ENCODE peak calls at places on chromosomes 12 and 14, in four cellular contexts. One of them, this sample, is unnamed.

GRCh38 chr12:68980476-68981212 is 47.7 kb upstream of the CPM start:
- DNase-seq in HepG2: no peak
- DNase-seq in H1: no peak
- DNase-seq in K562: no peak
- DNase-seq in this sample: no peak

GRCh38 chr12:79547735-79548347 is 142.9 kb downstream of the PAWR start:
- DNase-seq in HepG2: peak; percentile 91
- DNase-seq in H1: no peak
- DNase-seq in K562: peak; percentile 11
- DNase-seq in this sample: peak; percentile 34

GRCh38 chr14:34873591-34874385 is 1.4 kb downstream of the BAZ1A start:
- DNase-seq in HepG2: no peak
- DNase-seq in H1: peak; percentile 79
- DNase-seq in K562: peak; percentile 80
- DNase-seq in this sample: peak; percentile 54

GRCh38 chr14:70143306-70143705 is 45.4 kb downstream of the SLC8A3 start:
- DNase-seq in HepG2: no peak
- DNase-seq in H1: no peak
- DNase-seq in K562: no peak
- DNase-seq in this sample: no peak

GRCh38 chr14:29637406-29637805 is 290.2 kb downstream of the PRKD1 start:
- DNase-seq in HepG2: no peak
- DNase-seq in H1: no peak
- DNase-seq in K562: no peak
- DNase-seq in this sample: no peak

GRCh38 chr14:70045715-70046535 is 142.8 kb downstream of the SLC8A3 start:
- DNase-seq in HepG2: peak; percentile 73
- DNase-seq in H1: peak; percentile 86
- DNase-seq in K562: peak; percentile 41
- DNase-seq in this sample: peak; percentile 54

GRCh38 chr12:104154806-104155205 is 16.8 kb upstream of the NFYB start:
- DNase-seq in HepG2: no peak
- DNase-seq in H1: no peak
- DNase-seq in K562: no peak
- DNase-seq in this sample: no peak

GRCh38 chr14:79502101-79502750 is 709.1 kb downstream of the DIO2 start:
- DNase-seq in HepG2: no peak
- DNase-seq in H1: no peak
- DNase-seq in K562: no peak
- DNase-seq in this sample: no peak

GRCh38 chr14:57290753-57291152 is 22.0 kb downstream of the AP5M1 start:
- DNase-seq in HepG2: no peak
- DNase-seq in H1: no peak
- DNase-seq in K562: no peak
- DNase-seq in this sample: no peak

GRCh38 chr12:122799635-122800243 is 25.4 kb downstream of the CCDC62 start:
- DNase-seq in HepG2: no peak
- DNase-seq in H1: no peak
- DNase-seq in K562: no peak
- DNase-seq in this sample: no peak

GRCh38 chr14:47009615-47010014 is 358.0 kb upstream of the RPL10L start:
- DNase-seq in HepG2: no peak
- DNase-seq in H1: no peak
- DNase-seq in K562: no peak
- DNase-seq in this sample: no peak

GRCh38 chr14:58533417-58533816 is 104.3 kb upstream of the DACT1 start:
- DNase-seq in HepG2: no peak
- DNase-seq in H1: no peak
- DNase-seq in K562: no peak
- DNase-seq in this sample: no peak

GRCh38 chr12:94150483-94151225 is 2.3 kb downstream of the PLXNC1 start:
- DNase-seq in HepG2: no peak
- DNase-seq in H1: no peak
- DNase-seq in K562: no peak
- DNase-seq in this sample: no peak

GRCh38 chr14:95211721-95212504 is 54.6 kb upstream of the DICER1 start:
- DNase-seq in HepG2: no peak
- DNase-seq in H1: no peak
- DNase-seq in K562: no peak
- DNase-seq in this sample: no peak

GRCh38 chr12:4031703-4032291 is 158.6 kb upstream of the PARP11 start:
- DNase-seq in HepG2: no peak
- DNase-seq in H1: no peak
- DNase-seq in K562: no peak
- DNase-seq in this sample: no peak

GRCh38 chr12:27101290-27101689 is 18.9 kb upstream of the C12orf71 start:
- DNase-seq in HepG2: no peak
- DNase-seq in H1: no peak
- DNase-seq in K562: no peak
- DNase-seq in this sample: no peak

GRCh38 chr12:107450541-107450940 is 235.1 kb upstream of the PWP1 start:
- DNase-seq in HepG2: no peak
- DNase-seq in H1: no peak
- DNase-seq in K562: no peak
- DNase-seq in this sample: no peak

GRCh38 chr12:107457536-107457935 is 228.1 kb upstream of the PWP1 start:
- DNase-seq in HepG2: no peak
- DNase-seq in H1: no peak
- DNase-seq in K562: no peak
- DNase-seq in this sample: no peak

GRCh38 chr12:107451246-107451645 is 234.4 kb upstream of the PWP1 start:
- DNase-seq in HepG2: no peak
- DNase-seq in H1: no peak
- DNase-seq in K562: no peak
- DNase-seq in this sample: no peak

GRCh38 chr12:107458163-107458562 is 227.4 kb upstream of the PWP1 start:
- DNase-seq in HepG2: no peak
- DNase-seq in H1: no peak
- DNase-seq in K562: no peak
- DNase-seq in this sample: no peak

GRCh38 chr12:107454431-107454830 is 231.2 kb upstream of the PWP1 start:
- DNase-seq in HepG2: no peak
- DNase-seq in H1: no peak
- DNase-seq in K562: no peak
- DNase-seq in this sample: no peak
- TF ChIP-seq FOSL1 in HepG2: no peak
- TF ChIP-seq FOSL1 in H1: no peak
- TF ChIP-seq FOSL1 in K562: no peak
- TF ChIP-seq FOSL1 in this sample: no peak

GRCh38 chr12:124140889-124141550 is 153.9 kb upstream of the RFLNA start:
- DNase-seq in HepG2: no peak
- DNase-seq in H1: no peak
- DNase-seq in K562: no peak
- DNase-seq in this sample: no peak
- H3K4me3 ChIP-seq in HepG2: no peak overlapping the region
- H3K4me3 ChIP-seq in H1: no peak overlapping the region
- H3K4me3 ChIP-seq in K562: no peak overlapping the region
- H3K4me3 ChIP-seq in this sample: no peak overlapping the region

GRCh38 chr12:92608418-92609091 is 94.2 kb upstream of the PLEKHG7 start:
- DNase-seq in HepG2: peak; percentile 25
- DNase-seq in H1: no peak
- DNase-seq in K562: peak; percentile 27
- DNase-seq in this sample: peak; percentile 33
- TF ChIP-seq CEBPB in HepG2: no peak
- TF ChIP-seq CEBPB in H1: no peak
- TF ChIP-seq CEBPB in K562: no peak
- TF ChIP-seq CEBPB in this sample: no peak

GRCh38 chr12:50678650-50679049 is 85.3 kb upstream of the ATF1 start:
- DNase-seq in HepG2: no peak
- DNase-seq in H1: no peak
- DNase-seq in K562: no peak
- DNase-seq in this sample: no peak

GRCh38 chr12:50676761-50677160 is 87.1 kb upstream of the ATF1 start:
- DNase-seq in HepG2: no peak
- DNase-seq in H1: no peak
- DNase-seq in K562: no peak
- DNase-seq in this sample: no peak

GRCh38 chr12:50672158-50672557 is 91.7 kb upstream of the ATF1 start:
- DNase-seq in HepG2: no peak
- DNase-seq in H1: no peak
- DNase-seq in K562: no peak
- DNase-seq in this sample: no peak

GRCh38 chr12:50677858-50678257 is 86.0 kb upstream of the ATF1 start:
- DNase-seq in HepG2: no peak
- DNase-seq in H1: no peak
- DNase-seq in K562: no peak
- DNase-seq in this sample: no peak
- TF ChIP-seq FOSL1 in HepG2: no peak
- TF ChIP-seq FOSL1 in H1: no peak
- TF ChIP-seq FOSL1 in K562: no peak
- TF ChIP-seq FOSL1 in this sample: no peak

GRCh38 chr12:124405151-124405550 is 110.3 kb downstream of the RFLNA start:
- DNase-seq in HepG2: no peak
- DNase-seq in H1: no peak
- DNase-seq in K562: no peak
- DNase-seq in this sample: no peak
- H3K4me3 ChIP-seq in HepG2: no peak overlapping the region
- H3K4me3 ChIP-seq in H1: no peak overlapping the region
- H3K4me3 ChIP-seq in K562: no peak overlapping the region
- H3K4me3 ChIP-seq in this sample: no peak overlapping the region

DNA sequence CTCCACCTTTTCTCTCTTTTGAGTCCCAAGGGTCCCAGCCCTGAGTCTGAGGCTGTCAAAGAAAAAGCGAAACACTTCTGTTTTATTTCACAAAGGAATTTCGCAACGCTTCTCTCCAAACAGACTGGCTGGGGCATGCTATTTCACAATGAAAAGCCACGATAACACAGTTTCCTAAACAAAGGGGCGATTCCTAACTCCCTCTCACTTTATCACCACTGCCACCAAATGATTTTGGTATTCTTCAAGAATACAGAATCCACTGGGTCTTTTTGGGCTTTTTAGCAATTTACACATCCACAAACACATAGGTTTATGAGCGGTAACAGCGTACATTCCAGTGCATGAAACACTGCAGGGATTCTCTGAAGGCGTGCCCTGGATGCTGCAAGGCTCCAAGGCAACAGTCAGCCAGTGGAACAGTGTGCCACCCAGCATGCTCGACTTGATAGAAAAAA is 161.2 kb downstream of the DAD1 start:
- DNase-seq in HepG2: peak; percentile 81
- DNase-seq in H1: no peak
- DNase-seq in K562: no peak
- DNase-seq in this sample: no peak
- TF ChIP-seq CEBPB in HepG2: peak; percentile 100
- TF ChIP-seq CEBPB in H1: peak; percentile 78
- TF ChIP-seq CEBPB in K562: peak; percentile 98
- TF ChIP-seq CEBPB in this sample: no peak

GRCh38 chr14:76337619-76338545 is 38.1 kb upstream of the ESRRB start:
- DNase-seq in HepG2: no peak
- DNase-seq in H1: no peak
- DNase-seq in K562: no peak
- DNase-seq in this sample: no peak
- TF ChIP-seq FOSL1 in HepG2: no peak
- TF ChIP-seq FOSL1 in H1: no peak
- TF ChIP-seq FOSL1 in K562: no peak
- TF ChIP-seq FOSL1 in this sample: no peak

This sample was measured in HCT116.